ENCODE peak calls at places on chromosomes 1 and 21, in nine cellular contexts. A, R, Y, Z, T, O, U, X and I are unnamed samples.

GRCh38 chr1:205840524-205840923 is 9.4 kb downstream of the PM20D1 start:
- DNase-seq in A (no peak), R (no peak), Y (no peak), Z (no peak), T (no peak), O (no peak), U (no peak), X (no peak), I (no peak)

GRCh38 chr1:178470411-178470960 is 26.3 kb downstream of the CLEC20A start:
- DNase-seq in A (no peak), R (peak), Y (no peak), Z (no peak), T (no peak), O (no peak), U (no peak), X (no peak), I (no peak)

GRCh38 chr21:40902299-40902698 is 55.3 kb upstream of the DSCAM start:
- DNase-seq in A (no peak), R (no peak), Y (no peak), Z (no peak), T (peak), O (no peak), U (no peak), X (no peak), I (no peak)

GRCh38 chr1:151705739-151706463 is 10.7 kb downstream of the CELF3 start:
- DNase-seq in A (no peak), R (no peak), Y (no peak), Z (no peak), T (no peak), O (no peak), U (no peak), X (no peak), I (no peak)

GRCh38 chr1:77562596-77563154 is 119.8 kb downstream of the ZZZ3 start:
- DNase-seq in A (no peak), R (no peak), Y (no peak), Z (no peak), T (no peak), O (no peak), U (no peak), X (no peak), I (no peak)

GRCh38 chr1:31912087-31912780 is 25.9 kb downstream of the PTP4A2 start:
- DNase-seq in A (no peak), R (no peak), Y (no peak), Z (no peak), T (no peak), O (no peak), U (no peak), X (no peak), I (no peak)

GRCh38 chr21:15437873-15438272 is 291.9 kb upstream of the USP25 start:
- DNase-seq in A (no peak), R (peak), Y (no peak), Z (no peak), T (no peak), O (peak), U (no peak), X (no peak), I (no peak)

GRCh38 chr1:234281826-234282489 is 91.3 kb upstream of the COA6 start:
- DNase-seq in A (no peak), R (no peak), Y (no peak), Z (no peak), T (peak), O (no peak), U (no peak), X (no peak), I (no peak)

GRCh38 chr1:160494620-160495019 is 28.4 kb downstream of the SLAMF6 start:
- DNase-seq in A (no peak), R (no peak), Y (no peak), Z (peak), T (no peak), O (peak), U (peak), X (no peak), I (no peak)

GRCh38 chr1:58304584-58304983 is 241.9 kb downstream of the OMA1 start:
- DNase-seq in A (no peak), R (no peak), Y (no peak), Z (no peak), T (no peak), O (no peak), U (no peak), X (no peak), I (no peak)

GRCh38 chr1:165257969-165258459 is 98.5 kb downstream of the LMX1A start:
- DNase-seq in A (no peak), R (peak), Y (peak), Z (peak), T (no peak), O (peak), U (peak), X (no peak), I (peak)

GRCh38 chr1:22208265-22208972 is 65.5 kb upstream of the WNT4 start:
- DNase-seq in A (no peak), R (no peak), Y (no peak), Z (no peak), T (no peak), O (no peak), U (peak), X (no peak), I (no peak)

GRCh38 chr1:177340601-177341067 is 169.9 kb downstream of the BRINP2 start:
- DNase-seq in A (no peak), R (no peak), Y (no peak), Z (no peak), T (no peak), O (no peak), U (peak), X (no peak), I (no peak)

GRCh38 chr21:35288238-35288637 is 239.1 kb upstream of the RUNX1 start:
- DNase-seq in A (no peak), R (no peak), Y (no peak), Z (no peak), T (no peak), O (no peak), U (no peak), X (no peak), I (no peak)

GRCh38 chr1:209643295-209644020 is 8.8 kb downstream of the LAMB3 start:
- DNase-seq in A (no peak), R (peak), Y (no peak), Z (no peak), T (peak), O (no peak), U (no peak), X (no peak), I (no peak)

GRCh38 chr21:28986677-28987076 is 6.0 kb downstream of the LTN1 start:
- DNase-seq in A (no peak), R (no peak), Y (no peak), Z (no peak), T (no peak), O (no peak), U (no peak), X (no peak), I (no peak)

GRCh38 chr1:30840904-30841598 is 67.5 kb downstream of the SDC3 start:
- DNase-seq in A (no peak), R (peak), Y (no peak), Z (no peak), T (no peak), O (no peak), U (no peak), X (no peak), I (peak)

GRCh38 chr1:12616709-12617373 is 1.2 kb downstream of the DHRS3 start:
- DNase-seq in A (no peak), R (no peak), Y (peak), Z (peak), T (no peak), O (peak), U (no peak), X (peak), I (no peak)

GRCh38 chr1:201149400-201149799 is 4.9 kb downstream of the TMEM9 start:
- DNase-seq in A (no peak), R (peak), Y (no peak), Z (no peak), T (no peak), O (peak), U (no peak), X (no peak), I (no peak)

GRCh38 chr1:237976345-237976744 is 85.6 kb upstream of the ZP4 start:
- DNase-seq in A (no peak), R (no peak), Y (no peak), Z (no peak), T (no peak), O (no peak), U (no peak), X (no peak), I (no peak)

GRCh38 chr1:53470155-53470554 is 11.0 kb downstream of the DMRTB1 start:
- DNase-seq in A (no peak), R (peak), Y (no peak), Z (peak), T (no peak), O (peak), U (peak), X (no peak), I (peak)

GRCh38 chr21:42513985-42514882 is 582 bp downstream of the SLC37A1 start:
- DNase-seq in A (no peak), R (no peak), Y (peak), Z (peak), T (no peak), O (peak), U (peak), X (peak), I (no peak)

GRCh38 chr1:3785458-3786157 is 10.7 kb downstream of the LRRC47 start:
- DNase-seq in A (no peak), R (peak), Y (no peak), Z (peak), T (no peak), O (no peak), U (peak), X (no peak), I (no peak)

GRCh38 chr1:93671090-93671743 is 10.4 kb downstream of the BCAR3 start:
- DNase-seq in A (no peak), R (no peak), Y (no peak), Z (no peak), T (no peak), O (no peak), U (no peak), X (no peak), I (no peak)

GRCh38 chr1:90394247-90394646 is 322.9 kb downstream of the BARHL2 start:
- DNase-seq in A (no peak), R (peak), Y (no peak), Z (no peak), T (no peak), O (no peak), U (no peak), X (no peak), I (no peak)

GRCh38 chr1:43847290-43847689 is 86.3 kb upstream of the ARTN start:
- DNase-seq in A (no peak), R (no peak), Y (no peak), Z (no peak), T (no peak), O (peak), U (no peak), X (no peak), I (no peak)

GRCh38 chr1:19547814-19548213 is 62.5 kb upstream of the CAPZB start:
- DNase-seq in A (no peak), R (no peak), Y (no peak), Z (no peak), T (no peak), O (no peak), U (no peak), X (no peak), I (no peak)

GRCh38 chr21:33139084-33139483 is 69.1 kb downstream of the OLIG1 start:
- DNase-seq in A (no peak), R (no peak), Y (no peak), Z (no peak), T (no peak), O (no peak), U (no peak), X (no peak), I (no peak)

GRCh38 chr21:26089730-26090129 is 80.8 kb downstream of the APP start:
- DNase-seq in A (no peak), R (no peak), Y (no peak), Z (no peak), T (no peak), O (no peak), U (no peak), X (no peak), I (no peak)

GRCh38 chr21:25963186-25963585 is 207.4 kb downstream of the APP start:
- DNase-seq in A (no peak), R (peak), Y (no peak), Z (no peak), T (no peak), O (peak), U (no peak), X (no peak), I (peak)

GRCh38 chr1:180116964-180117763 is 37.5 kb upstream of the QSOX1 start:
- DNase-seq in A (no peak), R (peak), Y (no peak), Z (no peak), T (no peak), O (no peak), U (no peak), X (no peak), I (no peak)

GRCh38 chr1:173341307-173341706 is 134.2 kb upstream of the TNFSF4 start:
- DNase-seq in A (no peak), R (peak), Y (no peak), Z (no peak), T (no peak), O (peak), U (no peak), X (no peak), I (no peak)